ENCODE peak calls at places on chromosomes 7 and 10, in four cellular contexts. Y, O, C and M are unnamed samples.

GRCh38 chr7:43834463-43835251 is 34.7 kb downstream of the MRPS24 start:
- DNase-seq in O (no peak), C (no peak), Y (no peak), M (peak)

GRCh38 chr7:155009570-155010157 is 6.7 kb upstream of the PAXIP1 start:
- DNase-seq in Y (peak), O (peak), C (peak), M (peak)

GRCh38 chr10:25753776-25754175 is 180.3 kb upstream of the MYO3A start:
- DNase-seq in C (no peak), O (no peak), Y (no peak), M (peak)

GRCh38 chr10:94129393-94130130 is 135.8 kb downstream of the PLCE1 start:
- DNase-seq in Y (no peak), C (peak), O (no peak), M (no peak)

GRCh38 chr7:22630069-22630468 is 96.9 kb upstream of the IL6 start:
- DNase-seq in O (no peak), Y (no peak), C (no peak), M (no peak)

GRCh38 chr7:151120896-151121295 is 34.6 kb downstream of the AGAP3 start:
- DNase-seq in C (no peak), Y (no peak), O (no peak), M (no peak)

GRCh38 chr7:27064169-27064568 is 31.6 kb downstream of the HOXA1 start:
- DNase-seq in O (no peak), C (no peak), Y (no peak), M (no peak)

GRCh38 chr10:123043409-123043925 is 34.7 kb downstream of the ACADSB start:
- DNase-seq in Y (peak), O (peak), C (peak), M (peak)

GRCh38 chr10:111076682-111077661 is at the start of gene ADRA2A:
- DNase-seq in O (no peak), C (peak), Y (no peak), M (peak)

GRCh38 chr7:4731803-4732202 is 43.6 kb upstream of the AP5Z1 start:
- DNase-seq in Y (no peak), O (no peak), C (no peak), M (no peak)

GRCh38 chr10:89297356-89297755 is 4.5 kb upstream of the IFIT2 start:
- DNase-seq in Y (no peak), C (no peak), O (no peak), M (peak)

GRCh38 chr10:15419279-15419874 is 48.3 kb upstream of the FAM171A1 start:
- DNase-seq in Y (peak), O (peak), C (no peak), M (peak)
- TF ChIP-seq MYC in Y (no peak), O (no peak), C (no peak), M (no peak)

GRCh38 chr10:32307609-32308008 is 39.3 kb downstream of the EPC1 start:
- DNase-seq in Y (no peak), O (no peak), C (no peak), M (no peak)
- TF ChIP-seq MYC in Y (no peak), O (no peak), C (no peak), M (no peak)

DNA sequence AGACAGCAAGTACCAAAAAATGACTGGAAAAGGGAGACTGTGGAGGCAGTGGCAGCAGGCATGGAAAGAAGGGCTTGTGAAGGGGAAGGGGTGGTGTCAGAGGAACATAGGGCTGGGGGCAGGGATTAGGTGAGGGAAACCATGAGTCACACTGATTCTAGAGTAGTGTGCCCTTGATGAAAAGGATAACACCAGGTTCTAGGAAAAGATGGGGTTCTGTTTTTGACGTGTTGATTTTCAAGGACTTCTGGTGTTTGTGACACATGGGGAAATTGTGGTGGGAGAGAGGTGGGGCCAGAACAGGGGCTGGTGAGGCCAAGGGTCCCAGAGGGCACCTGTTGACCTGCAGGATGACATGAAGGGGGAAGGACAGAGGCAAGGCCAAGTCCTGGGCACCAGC is 57.1 kb downstream of the FIGNL1 start:
- DNase-seq in Y (no peak), C (no peak), O (peak), M (no peak)
- TF ChIP-seq MYC in Y (no peak), C (no peak), O (no peak), M (no peak)

DNA sequence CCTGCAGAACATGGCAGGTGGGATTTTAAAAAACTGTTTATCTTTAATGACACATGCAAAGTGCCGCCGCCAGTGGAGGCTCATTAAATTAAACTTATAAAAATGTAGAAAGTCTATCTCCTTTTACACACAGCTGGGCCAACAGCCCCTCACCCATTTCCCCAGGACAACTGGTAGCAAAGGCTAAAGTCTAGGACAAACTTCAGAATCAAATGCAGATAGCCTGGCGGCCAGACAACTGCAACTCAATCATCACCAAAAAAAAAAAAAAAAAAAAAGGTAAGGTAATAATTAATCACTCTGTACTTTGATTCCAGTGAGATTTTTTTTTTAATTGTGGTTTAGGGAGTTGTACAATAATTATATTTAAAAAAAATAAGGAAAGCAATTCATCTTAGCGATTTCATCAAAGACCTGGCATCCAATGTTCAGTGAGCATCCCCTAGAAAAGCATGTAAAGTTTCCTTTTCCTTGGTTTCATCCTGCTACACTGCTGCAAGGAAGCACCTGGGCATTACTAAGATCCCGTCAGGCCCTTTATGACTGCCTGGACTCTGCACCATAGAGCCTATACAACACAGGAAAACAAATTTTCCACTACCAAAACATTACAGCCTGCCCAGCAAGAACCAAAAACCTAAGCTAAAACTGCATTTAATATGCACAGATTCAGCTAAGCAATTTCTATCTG is 98.5 kb downstream of the GRB10 start:
- DNase-seq in Y (no peak), O (no peak), C (no peak), M (no peak)
- TF ChIP-seq MYC in Y (no peak), O (no peak), C (no peak), M (no peak)

GRCh38 chr10:44180321-44181154 is 204.4 kb downstream of the CXCL12 start:
- DNase-seq in O (no peak), Y (no peak), C (no peak), M (no peak)
- TF ChIP-seq MYC in O (no peak), Y (no peak), C (no peak), M (no peak)

GRCh38 chr10:102422586-102423129 is 2.0 kb downstream of the FBXL15 start:
- DNase-seq in C (peak), O (peak), Y (peak), M (peak)
- TF ChIP-seq MYC in C (no peak), O (peak), Y (peak), M (peak)

GRCh38 chr7:138188290-138188858 is 112.1 kb downstream of the AKR1D1 start:
- DNase-seq in C (no peak), Y (no peak), O (no peak), M (no peak)

GRCh38 chr7:138186951-138187351 is 110.7 kb downstream of the AKR1D1 start:
- DNase-seq in Y (no peak), C (no peak), O (no peak), M (no peak)

GRCh38 chr7:138184191-138184590 is 107.9 kb downstream of the AKR1D1 start:
- DNase-seq in Y (no peak), C (no peak), O (no peak), M (no peak)

GRCh38 chr7:138185132-138185908 is 109.1 kb downstream of the AKR1D1 start:
- DNase-seq in C (no peak), Y (no peak), O (no peak), M (no peak)
- TF ChIP-seq MYC in C (no peak), Y (no peak), O (no peak), M (no peak)